ENCODE peak calls at places on chromosomes 7 and 10, in ten cellular contexts. R is right lobe of liver; U is stimulated activated naive CD4-positive, alpha-beta T cell; V is IMR-90; Q is activated CD8-positive, alpha-beta memory T cell treated with anti-CD3 and anti-CD28 coated beads, Interleukin-2, amount 10 ng/mL, durations not matched to agents 7 days and 5 days; X is GM10248; M is NCI-H2171 treated with DMSO at 0.1 percent for 48 hours; E is HEK293T; K is stimulated activated CD8-positive, alpha-beta memory T cell treated with anti-CD3 and anti-CD28 coated beads, Interleukin-2, amount 100 ng/mL, for 1 hour; G is substantia nigra. J is an unnamed sample.
A peak's percentile ranks its signal among the peaks of the same experiment; 100 is the strongest.

GRCh38 chr7:142384508-142384922 is 126.7 kb upstream of the PRSS58 start:
- DNase-seq in R (no peak), M (no peak), U (no peak), V (peak; percentile 43), K (no peak), X (no peak), Q (peak; percentile 64), E (no peak), G (no peak), J (peak; percentile 78)

GRCh38 chr7:723541-723940 is 3.0 kb upstream of the DNAAF5 start:
- DNase-seq in M (no peak), Q (no peak), E (no peak), G (no peak), X (no peak), V (no peak), U (no peak), K (no peak), R (no peak), J (no peak)

GRCh38 chr7:127478040-127478386 is 85.5 kb upstream of the ZNF800 start:
- DNase-seq in U (no peak), Q (no peak), M (no peak), K (no peak), E (peak; percentile 10), R (no peak), X (no peak), V (no peak), G (no peak), J (no peak)

GRCh38 chr10:35442006-35442405 is 105.7 kb downstream of the CCNY start:
- DNase-seq in X (no peak), E (no peak), U (no peak), G (no peak), R (no peak), M (no peak), V (peak; percentile 46), K (no peak), Q (no peak), J (no peak)

GRCh38 chr10:102230264-102230860 is 4.3 kb downstream of the ELOVL3 start:
- DNase-seq in X (peak; percentile 42), G (no peak), R (no peak), Q (peak; percentile 46), M (peak; percentile 68), E (peak; percentile 79), U (peak; percentile 43), K (no peak), V (peak; percentile 42), J (no peak)

GRCh38 chr10:102643346-102644065 is 773 bp upstream of the TRIM8 start:
- DNase-seq in M (peak; percentile 61), R (peak; percentile 77), E (peak; percentile 46), Q (peak; percentile 62), X (peak; percentile 45), U (peak; percentile 59), K (no peak), G (peak; percentile 56), V (peak; percentile 74), J (peak; percentile 59)

GRCh38 chr10:102642553-102643345 is 1.5 kb upstream of the TRIM8 start:
- DNase-seq in E (no peak), V (peak; percentile 56), M (peak; percentile 65), X (no peak), U (peak; percentile 76), K (peak; percentile 36), Q (peak; percentile 69), G (peak; percentile 27), R (peak; percentile 84), J (no peak)

GRCh38 chr10:28677889-28678686 is 767 bp downstream of the BAMBI start:
- DNase-seq in X (no peak), U (peak; percentile 30), V (peak; percentile 22), M (no peak), K (no peak), Q (no peak), G (peak; percentile 15), R (peak; percentile 59), E (no peak), J (peak; percentile 40)

GRCh38 chr7:2782565-2782964 is 61.5 kb downstream of the GNA12 start:
- DNase-seq in V (no peak), G (no peak), E (no peak), X (no peak), U (no peak), K (no peak), R (no peak), M (no peak), Q (no peak), J (no peak)

GRCh38 chr10:33643042-33643441 is 308.6 kb upstream of the NRP1 start:
- DNase-seq in X (no peak), K (no peak), V (peak; percentile 87), E (no peak), Q (no peak), U (no peak), R (no peak), G (no peak), M (no peak), J (peak; percentile 84)

GRCh38 chr10:91088300-91089140 is 131.9 kb upstream of the PCGF5 start:
- DNase-seq in U (no peak), Q (no peak), E (no peak), X (peak; percentile 38), K (no peak), V (peak; percentile 15), G (no peak), R (no peak), M (no peak), J (no peak)

GRCh38 chr10:48279081-48279751 is 4.7 kb upstream of the FRMPD2 start:
- DNase-seq in E (no peak), R (no peak), Q (no peak), K (no peak), V (no peak), U (no peak), G (no peak), M (no peak), X (peak; percentile 45), J (no peak)

GRCh38 chr7:56091591-56091990 is 1.2 kb downstream of the PHKG1 start:
- DNase-seq in Q (no peak), V (no peak), X (no peak), M (no peak), K (no peak), R (no peak), G (peak; percentile 52), E (no peak), U (no peak), J (peak; percentile 6)

GRCh38 chr10:108204528-108205313 is 1040.2 kb upstream of the SORCS1 start:
- DNase-seq in K (no peak), V (no peak), X (peak; percentile 22), Q (no peak), M (no peak), G (no peak), U (no peak), R (no peak), E (peak; percentile 52), J (no peak)

GRCh38 chr10:105352281-105352680 is 711.2 kb downstream of the SORCS3 start:
- DNase-seq in K (no peak), U (no peak), Q (no peak), X (no peak), G (no peak), R (no peak), M (no peak), V (no peak), E (no peak), J (no peak)

GRCh38 chr7:150375662-150376521 is 3.2 kb upstream of the ZNF775 start:
- DNase-seq in G (no peak), R (no peak), U (peak; percentile 15), V (no peak), X (no peak), Q (no peak), E (no peak), M (no peak), K (no peak), J (no peak)

GRCh38 chr7:44382459-44383300 is 57.3 kb upstream of the CAMK2B start:
- DNase-seq in U (no peak), R (peak; percentile 37), E (no peak), X (no peak), V (peak; percentile 43), Q (peak; percentile 37), M (no peak), G (peak; percentile 56), K (no peak), J (no peak)

GRCh38 chr7:130492519-130493274 is 812 bp downstream of the MEST start:
- DNase-seq in K (no peak), Q (no peak), G (no peak), U (no peak), E (no peak), R (no peak), M (peak; percentile 12), X (no peak), V (no peak), J (no peak)

GRCh38 chr10:23452010-23452655 is 13.3 kb downstream of the OTUD1 start:
- DNase-seq in M (no peak), U (no peak), R (no peak), K (no peak), X (no peak), Q (no peak), E (no peak), G (no peak), V (no peak), J (no peak)

GRCh38 chr7:22672892-22673637 is 53.9 kb upstream of the IL6 start:
- DNase-seq in E (no peak), U (no peak), X (no peak), K (no peak), R (no peak), V (peak; percentile 46), G (no peak), M (no peak), Q (no peak), J (no peak)

GRCh38 chr7:47239034-47239433 is 342.9 kb downstream of the TNS3 start:
- DNase-seq in E (no peak), X (no peak), R (no peak), K (no peak), V (no peak), G (no peak), Q (no peak), U (no peak), M (no peak), J (no peak)

GRCh38 chr7:24701232-24701898 is 55.9 kb downstream of the GSDME start:
- DNase-seq in R (no peak), U (no peak), K (no peak), X (no peak), Q (no peak), V (peak; percentile 96), E (no peak), M (peak; percentile 87), G (no peak), J (peak; percentile 94)

GRCh38 chr10:115981056-115981455 is 291.9 kb downstream of the GFRA1 start:
- DNase-seq in V (no peak), M (no peak), E (no peak), U (no peak), R (no peak), G (no peak), K (no peak), Q (no peak), X (no peak), J (no peak)

GRCh38 chr10:132446661-132447445 is 49.9 kb downstream of the PWWP2B start:
- DNase-seq in Q (peak; percentile 91), E (no peak), R (no peak), V (peak; percentile 19), X (peak; percentile 59), U (peak; percentile 35), M (peak; percentile 3), K (peak; percentile 39), G (no peak), J (no peak)

GRCh38 chr7:102008535-102009262 is 191.3 kb downstream of the CUX1 start:
- DNase-seq in E (no peak), U (no peak), V (no peak), G (no peak), Q (no peak), X (no peak), M (peak; percentile 85), K (no peak), R (no peak), J (no peak)

GRCh38 chr7:43781726-43782607 is 23.5 kb downstream of the BLVRA start:
- DNase-seq in X (no peak), V (peak; percentile 62), R (no peak), M (no peak), G (no peak), E (no peak), Q (no peak), U (no peak), K (no peak), J (peak; percentile 51)

GRCh38 chr10:89207801-89208551 is 859 bp upstream of the CH25H start:
- DNase-seq in Q (peak; percentile 51), K (no peak), G (no peak), U (peak; percentile 3), V (no peak), M (no peak), R (peak; percentile 53), E (peak; percentile 38), X (peak; percentile 35), J (no peak)

GRCh38 chr10:74585231-74586087 is 240.9 kb upstream of the KAT6B start:
- DNase-seq in U (peak; percentile 4), X (peak; percentile 39), K (no peak), Q (peak; percentile 71), E (peak; percentile 15), M (peak; percentile 95), V (peak; percentile 0), R (peak; percentile 55), G (no peak), J (no peak)